ENCODE peak calls at places on chromosome 21, in eight cellular contexts. G, I, J, P, Q, Z, B and V are unnamed samples.

GRCh38 chr21:16587141-16587570 is 857.4 kb downstream of the USP25 start:
- DNase-seq in P (peak), Q (peak), B (no peak), Z (peak), J (no peak), G (peak), I (peak), V (peak)

GRCh38 chr21:44441041-44441400 is 14.3 kb upstream of the LRRC3 start:
- DNase-seq in P (no peak), Z (no peak), J (no peak), Q (no peak), I (no peak), G (no peak), B (no peak), V (no peak)

GRCh38 chr21:29221259-29221744 is 77.4 kb upstream of the BACH1 start:
- DNase-seq in Z (peak), Q (no peak), J (no peak), I (no peak), B (peak), P (no peak), G (peak), V (peak)

GRCh38 chr21:36745459-36745858 is 46.5 kb downstream of the SIM2 start:
- DNase-seq in Z (no peak), Q (no peak), J (no peak), P (no peak), B (no peak), I (no peak), G (no peak), V (no peak)

GRCh38 chr21:43718872-43719747 is at the start of gene PDXK:
- DNase-seq in Q (peak), I (peak), Z (peak), B (peak), G (peak), P (peak), J (peak), V (peak)

GRCh38 chr21:36948686-36949085 is 17.8 kb downstream of the HLCS start:
- DNase-seq in G (no peak), J (no peak), P (no peak), I (no peak), Q (no peak), Z (peak), B (no peak), V (no peak)

GRCh38 chr21:38979271-38980196 is 173.8 kb downstream of the ETS2 start:
- DNase-seq in Q (no peak), B (peak), Z (no peak), I (no peak), P (peak), G (no peak), J (peak), V (peak)

GRCh38 chr21:26421724-26422123 is 151.4 kb downstream of the CYYR1 start:
- DNase-seq in B (no peak), Z (no peak), P (no peak), J (no peak), Q (no peak), G (no peak), I (no peak), V (no peak)

GRCh38 chr21:45001134-45002095 is 61.6 kb downstream of the SLX9 start:
- DNase-seq in Q (no peak), G (peak), J (no peak), I (peak), P (no peak), B (peak), Z (peak), V (peak)

GRCh38 chr21:34801519-34802132 is 132.8 kb downstream of the CLIC6 start:
- DNase-seq in B (no peak), Q (no peak), Z (no peak), J (no peak), G (peak), I (no peak), P (peak), V (no peak)

GRCh38 chr21:38505654-38506523 is 7.6 kb upstream of the ERG start:
- DNase-seq in Z (peak), I (peak), J (peak), Q (peak), G (peak), B (peak), P (peak), V (peak)

GRCh38 chr21:44838038-44838895 is 20.4 kb upstream of the SUMO3 start:
- DNase-seq in Z (no peak), Q (no peak), I (no peak), B (no peak), G (no peak), P (no peak), J (no peak), V (no peak)

GRCh38 chr21:35303085-35303484 is 254.0 kb upstream of the RUNX1 start:
- DNase-seq in B (peak), P (no peak), Q (no peak), I (no peak), G (peak), J (no peak), Z (peak), V (peak)

GRCh38 chr21:41965045-41965444 is 11.2 kb upstream of the C2CD2 start:
- DNase-seq in P (no peak), J (no peak), Z (no peak), G (no peak), B (no peak), I (no peak), Q (no peak), V (no peak)

GRCh38 chr21:20451051-20451450 is 547.2 kb upstream of the NCAM2 start:
- DNase-seq in Z (no peak), Q (no peak), G (peak), P (no peak), J (no peak), B (no peak), I (no peak), V (no peak)

GRCh38 chr21:39451332-39452206 is at the start of gene SH3BGR:
- DNase-seq in I (peak), Z (peak), Q (no peak), G (no peak), J (peak), P (peak), B (no peak), V (no peak)

GRCh38 chr21:33642896-33643657 is 776 bp downstream of the ITSN1 start:
- DNase-seq in B (peak), J (peak), I (peak), P (peak), Z (peak), Q (peak), G (no peak), V (no peak)

GRCh38 chr21:33039542-33039941 is 13.8 kb downstream of the OLIG2 start:
- DNase-seq in P (no peak), I (peak), Q (no peak), B (no peak), Z (no peak), G (no peak), J (peak), V (no peak)

GRCh38 chr21:33931799-33932390 is 16.3 kb upstream of the ATP5PO start:
- DNase-seq in B (peak), P (no peak), Z (peak), G (no peak), I (no peak), J (no peak), Q (no peak), V (no peak)

GRCh38 chr21:38775733-38776132 is 30.0 kb upstream of the ETS2 start:
- DNase-seq in I (no peak), J (no peak), Z (no peak), G (no peak), Q (no peak), B (peak), P (no peak), V (no peak)

GRCh38 chr21:45161039-45161945 is 86.9 kb downstream of the ADARB1 start:
- DNase-seq in G (no peak), Z (no peak), B (no peak), P (no peak), I (no peak), Q (no peak), J (peak), V (no peak)

GRCh38 chr21:38448619-38449186 is 49.6 kb downstream of the ERG start:
- DNase-seq in Z (peak), P (peak), G (no peak), B (peak), J (peak), Q (no peak), I (no peak), V (no peak)

GRCh38 chr21:44987301-44987885 is 47.6 kb downstream of the SLX9 start:
- DNase-seq in P (no peak), Z (no peak), Q (no peak), B (no peak), I (no peak), J (no peak), G (no peak), V (no peak)

GRCh38 chr21:35045539-35046222 is 3.4 kb downstream of the RUNX1 start:
- DNase-seq in Q (no peak), G (no peak), P (no peak), J (no peak), Z (no peak), B (no peak), I (no peak), V (no peak)

GRCh38 chr21:31846690-31847089 is 26.1 kb upstream of the HUNK start:
- DNase-seq in J (no peak), Q (no peak), B (no peak), I (no peak), P (no peak), G (no peak), Z (no peak), V (no peak)

GRCh38 chr21:42381347-42381984 is 14.4 kb downstream of the TMPRSS3 start:
- DNase-seq in Z (peak), P (peak), I (no peak), J (peak), B (peak), G (no peak), Q (peak), V (peak)

GRCh38 chr21:34367320-34367935 is 3.6 kb downstream of the KCNE2 start:
- DNase-seq in J (peak), Q (peak), I (peak), Z (peak), G (peak), P (peak), B (peak), V (peak)

GRCh38 chr21:36164427-36164784 is 7.8 kb downstream of the DOP1B start:
- DNase-seq in Q (peak), I (no peak), P (no peak), J (no peak), G (no peak), Z (peak), B (peak), V (no peak)

GRCh38 chr21:14690886-14691285 is 144.8 kb upstream of the SAMSN1 start:
- DNase-seq in I (no peak), B (no peak), P (no peak), G (no peak), Q (no peak), J (no peak), Z (no peak), V (no peak)

GRCh38 chr21:46125846-46126301 is 28.0 kb downstream of the COL6A2 start:
- DNase-seq in Z (no peak), G (no peak), P (peak), B (no peak), I (no peak), Q (no peak), J (no peak), V (no peak)

GRCh38 chr21:35243171-35243570 is 194.1 kb upstream of the RUNX1 start:
- DNase-seq in J (no peak), B (no peak), I (no peak), Q (no peak), P (no peak), G (no peak), Z (no peak), V (no peak)

GRCh38 chr21:20998886-20999285 is 677 bp downstream of the NCAM2 start:
- DNase-seq in G (no peak), P (no peak), Q (no peak), Z (peak), J (no peak), I (peak), B (no peak), V (no peak)

GRCh38 chr21:46527801-46528200 is 69.1 kb downstream of the DIP2A start:
- DNase-seq in B (no peak), Z (no peak), I (no peak), Q (no peak), J (peak), P (no peak), G (no peak), V (no peak)

GRCh38 chr21:17612023-17612564 is 607 bp downstream of the BTG3 start:
- DNase-seq in G (no peak), Z (peak), J (no peak), P (peak), I (no peak), Q (peak), B (peak), V (peak)

GRCh38 chr21:44653656-44654575 is 543 bp downstream of the KRTAP12-4 start:
- DNase-seq in I (no peak), B (no peak), J (no peak), G (no peak), P (no peak), Z (no peak), Q (peak), V (no peak)

GRCh38 chr21:35672313-35672712 is 388.0 kb downstream of the SETD4 start:
- DNase-seq in B (no peak), Z (no peak), G (no peak), Q (no peak), I (no peak), J (no peak), P (no peak), V (no peak)

GRCh38 chr21:35011681-35012080 is 37.4 kb downstream of the RUNX1 start:
- DNase-seq in I (no peak), B (peak), Z (peak), Q (no peak), J (no peak), G (peak), P (no peak), V (peak)

GRCh38 chr21:43194303-43195130 is 25.7 kb downstream of the CRYAA start:
- DNase-seq in Z (no peak), B (no peak), P (no peak), J (no peak), I (no peak), Q (no peak), G (no peak), V (no peak)